ENCODE peak calls at places on chromosomes 12 and 14, in seven cellular contexts. One of them, this sample, is unnamed. For H3K36me3 and H3K9me3, the result is how much of the 10 kb centered on the place peaks cover.

GRCh38 chr12:53058674-53059433 is 9.0 kb downstream of the TNS2 start:
- DNase-seq in heart right ventricle: no peak
- DNase-seq in fibroblast of lung: no peak
- DNase-seq in pancreas: no peak
- DNase-seq in heart left ventricle: peak
- DNase-seq in thyroid gland: no peak
- DNase-seq in HAP-1: no peak
- DNase-seq in this sample: no peak

GRCh38 chr14:54486685-54487084 is 2.1 kb downstream of the GMFB start:
- DNase-seq in heart right ventricle: no peak
- DNase-seq in fibroblast of lung: no peak
- DNase-seq in pancreas: no peak
- DNase-seq in heart left ventricle: no peak
- DNase-seq in thyroid gland: no peak
- DNase-seq in HAP-1: no peak
- DNase-seq in this sample: no peak

GRCh38 chr12:84874125-84874824 is 38.3 kb downstream of the SLC6A15 start:
- DNase-seq in heart right ventricle: no peak
- DNase-seq in fibroblast of lung: peak
- DNase-seq in pancreas: no peak
- DNase-seq in heart left ventricle: no peak
- DNase-seq in thyroid gland: no peak
- DNase-seq in HAP-1: no peak
- DNase-seq in this sample: no peak

GRCh38 chr14:53278602-53279506 is 125.7 kb upstream of the DDHD1 start:
- DNase-seq in heart right ventricle: no peak
- DNase-seq in fibroblast of lung: peak
- DNase-seq in pancreas: no peak
- DNase-seq in heart left ventricle: no peak
- DNase-seq in thyroid gland: no peak
- DNase-seq in HAP-1: no peak
- DNase-seq in this sample: peak

GRCh38 chr12:50772470-50772869 is 8.6 kb downstream of the ATF1 start:
- DNase-seq in heart right ventricle: no peak
- DNase-seq in fibroblast of lung: no peak
- DNase-seq in pancreas: no peak
- DNase-seq in heart left ventricle: no peak
- DNase-seq in thyroid gland: no peak
- DNase-seq in HAP-1: no peak
- DNase-seq in this sample: no peak

GRCh38 chr14:61153914-61154545 is 127.1 kb downstream of the TMEM30B start:
- DNase-seq in heart right ventricle: no peak
- DNase-seq in fibroblast of lung: no peak
- DNase-seq in pancreas: no peak
- DNase-seq in heart left ventricle: no peak
- DNase-seq in thyroid gland: no peak
- DNase-seq in HAP-1: no peak
- DNase-seq in this sample: no peak

GRCh38 chr12:89346741-89347324 is 5.5 kb downstream of the DUSP6 start:
- DNase-seq in heart right ventricle: peak
- DNase-seq in fibroblast of lung: peak
- DNase-seq in pancreas: no peak
- DNase-seq in heart left ventricle: peak
- DNase-seq in thyroid gland: no peak
- DNase-seq in HAP-1: no peak
- DNase-seq in this sample: peak

GRCh38 chr14:92384461-92385133 is 61.6 kb downstream of the SLC24A4 start:
- DNase-seq in heart right ventricle: no peak
- DNase-seq in fibroblast of lung: no peak
- DNase-seq in pancreas: no peak
- DNase-seq in heart left ventricle: no peak
- DNase-seq in thyroid gland: no peak
- DNase-seq in HAP-1: no peak
- DNase-seq in this sample: no peak

GRCh38 chr12:25495336-25496097 is 57.6 kb downstream of the LMNTD1 start:
- DNase-seq in heart right ventricle: no peak
- DNase-seq in fibroblast of lung: peak
- DNase-seq in pancreas: no peak
- DNase-seq in heart left ventricle: no peak
- DNase-seq in thyroid gland: no peak
- DNase-seq in HAP-1: no peak
- DNase-seq in this sample: peak

GRCh38 chr12:11321980-11322379 is 11.7 kb upstream of the PRB4 start:
- DNase-seq in heart right ventricle: no peak
- DNase-seq in fibroblast of lung: no peak
- DNase-seq in pancreas: no peak
- DNase-seq in heart left ventricle: no peak
- DNase-seq in thyroid gland: no peak
- DNase-seq in HAP-1: no peak
- DNase-seq in this sample: no peak

GRCh38 chr12:19771858-19772257 is 332.6 kb downstream of the AEBP2 start:
- DNase-seq in heart right ventricle: no peak
- DNase-seq in fibroblast of lung: peak
- DNase-seq in pancreas: no peak
- DNase-seq in heart left ventricle: no peak
- DNase-seq in thyroid gland: no peak
- DNase-seq in HAP-1: no peak
- DNase-seq in this sample: peak

GRCh38 chr14:85437143-85437542 is 92.8 kb upstream of the FLRT2 start:
- DNase-seq in heart right ventricle: no peak
- DNase-seq in fibroblast of lung: peak
- DNase-seq in pancreas: no peak
- DNase-seq in heart left ventricle: no peak
- DNase-seq in thyroid gland: no peak
- DNase-seq in HAP-1: no peak
- DNase-seq in this sample: peak

GRCh38 chr12:85424581-85425348 is 144.7 kb downstream of the ALX1 start:
- DNase-seq in heart right ventricle: no peak
- DNase-seq in fibroblast of lung: peak
- DNase-seq in pancreas: no peak
- DNase-seq in heart left ventricle: no peak
- DNase-seq in thyroid gland: peak
- DNase-seq in HAP-1: peak
- DNase-seq in this sample: peak

GRCh38 chr12:129202109-129202814 is 349.0 kb downstream of the GLT1D1 start:
- DNase-seq in heart right ventricle: no peak
- DNase-seq in fibroblast of lung: peak
- DNase-seq in pancreas: no peak
- DNase-seq in heart left ventricle: no peak
- DNase-seq in thyroid gland: no peak
- DNase-seq in HAP-1: no peak
- DNase-seq in this sample: no peak

GRCh38 chr14:65961004-65961403 is 525.2 kb upstream of the CCDC196 start:
- DNase-seq in heart right ventricle: peak
- DNase-seq in fibroblast of lung: peak
- DNase-seq in pancreas: peak
- DNase-seq in heart left ventricle: peak
- DNase-seq in thyroid gland: peak
- DNase-seq in HAP-1: peak
- DNase-seq in this sample: peak

GRCh38 chr14:65962952-65963351 is 523.2 kb upstream of the CCDC196 start:
- DNase-seq in heart right ventricle: no peak
- DNase-seq in fibroblast of lung: no peak
- DNase-seq in pancreas: no peak
- DNase-seq in heart left ventricle: no peak
- DNase-seq in thyroid gland: no peak
- DNase-seq in HAP-1: no peak
- DNase-seq in this sample: no peak

DNA sequence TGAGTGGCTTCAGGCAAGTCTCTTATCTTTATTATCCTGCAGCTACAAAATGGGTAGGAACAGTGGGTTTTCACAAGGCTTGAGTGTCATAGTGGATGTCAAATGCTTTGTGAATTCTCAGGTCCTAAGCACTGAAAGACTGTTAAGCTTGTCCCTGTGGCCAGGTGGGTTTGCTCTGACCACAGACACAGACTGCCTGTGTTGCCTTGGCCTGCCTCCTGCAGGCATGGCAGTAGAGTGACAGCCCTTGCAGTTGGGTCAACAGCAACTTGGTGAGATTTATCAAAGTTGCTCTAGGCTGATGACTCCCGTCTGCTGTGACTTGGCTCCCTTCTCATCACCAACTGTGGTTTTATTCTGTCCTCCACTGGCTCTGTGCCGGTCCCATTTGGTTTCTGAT is 520.0 kb upstream of the CCDC196 start:
- DNase-seq in heart right ventricle: no peak
- DNase-seq in fibroblast of lung: no peak
- DNase-seq in pancreas: no peak
- DNase-seq in heart left ventricle: no peak
- DNase-seq in thyroid gland: no peak
- DNase-seq in HAP-1: no peak
- DNase-seq in this sample: no peak
- H3K4me3 ChIP-seq in heart right ventricle: no peak
- H3K4me3 ChIP-seq in fibroblast of lung: no peak
- H3K4me3 ChIP-seq in pancreas: no peak
- H3K4me3 ChIP-seq in heart left ventricle: no peak
- H3K4me3 ChIP-seq in thyroid gland: no peak
- H3K4me3 ChIP-seq in HAP-1: no peak
- H3K4me3 ChIP-seq in this sample: no peak

GRCh38 chr12:119828300-119828699 is 48.8 kb downstream of the CIT start:
- DNase-seq in heart right ventricle: no peak
- DNase-seq in fibroblast of lung: no peak
- DNase-seq in pancreas: no peak
- DNase-seq in heart left ventricle: no peak
- DNase-seq in thyroid gland: no peak
- DNase-seq in HAP-1: no peak
- DNase-seq in this sample: no peak
- H3K36me3 ChIP-seq in heart right ventricle: under half
- H3K36me3 ChIP-seq in fibroblast of lung: under half
- H3K36me3 ChIP-seq in pancreas: under half
- H3K36me3 ChIP-seq in heart left ventricle: under half
- H3K36me3 ChIP-seq in thyroid gland: under half
- H3K36me3 ChIP-seq in HAP-1: under half
- H3K36me3 ChIP-seq in this sample: under half

GRCh38 chr12:94353130-94353529 is 106.5 kb downstream of the CEP83 start:
- DNase-seq in heart right ventricle: no peak
- DNase-seq in fibroblast of lung: no peak
- DNase-seq in pancreas: no peak
- DNase-seq in heart left ventricle: no peak
- DNase-seq in thyroid gland: no peak
- DNase-seq in HAP-1: no peak
- DNase-seq in this sample: no peak
- H3K9me3 ChIP-seq in heart right ventricle: under half
- H3K9me3 ChIP-seq in fibroblast of lung: under half
- H3K9me3 ChIP-seq in pancreas: under half
- H3K9me3 ChIP-seq in heart left ventricle: half or more
- H3K9me3 ChIP-seq in thyroid gland: under half
- H3K9me3 ChIP-seq in HAP-1: under half
- H3K9me3 ChIP-seq in this sample: under half

DNA sequence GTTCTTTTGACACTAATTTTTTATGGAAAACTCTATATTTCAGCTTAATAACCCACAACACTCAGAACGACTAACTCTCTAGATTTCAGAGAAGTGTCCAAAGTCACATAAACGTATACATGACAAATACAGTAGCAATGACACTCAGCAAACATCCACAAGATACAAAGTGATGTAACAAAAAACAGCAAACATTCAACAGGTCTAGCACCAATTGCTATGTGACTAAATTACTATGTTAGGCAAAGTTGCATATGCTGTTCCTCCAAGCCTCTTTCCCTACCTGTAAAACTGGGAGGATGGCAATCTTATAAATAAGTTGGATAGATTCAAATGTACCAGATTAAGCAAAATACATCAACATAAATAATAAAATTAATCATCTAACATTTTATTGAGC is 1.7 kb downstream of the RECQL start:
- DNase-seq in heart right ventricle: no peak
- DNase-seq in fibroblast of lung: no peak
- DNase-seq in pancreas: no peak
- DNase-seq in heart left ventricle: no peak
- DNase-seq in thyroid gland: no peak
- DNase-seq in HAP-1: no peak
- DNase-seq in this sample: no peak
- H3K4me3 ChIP-seq in heart right ventricle: peak
- H3K4me3 ChIP-seq in fibroblast of lung: peak
- H3K4me3 ChIP-seq in pancreas: no peak
- H3K4me3 ChIP-seq in heart left ventricle: peak
- H3K4me3 ChIP-seq in thyroid gland: no peak
- H3K4me3 ChIP-seq in HAP-1: peak
- H3K4me3 ChIP-seq in this sample: peak

DNA sequence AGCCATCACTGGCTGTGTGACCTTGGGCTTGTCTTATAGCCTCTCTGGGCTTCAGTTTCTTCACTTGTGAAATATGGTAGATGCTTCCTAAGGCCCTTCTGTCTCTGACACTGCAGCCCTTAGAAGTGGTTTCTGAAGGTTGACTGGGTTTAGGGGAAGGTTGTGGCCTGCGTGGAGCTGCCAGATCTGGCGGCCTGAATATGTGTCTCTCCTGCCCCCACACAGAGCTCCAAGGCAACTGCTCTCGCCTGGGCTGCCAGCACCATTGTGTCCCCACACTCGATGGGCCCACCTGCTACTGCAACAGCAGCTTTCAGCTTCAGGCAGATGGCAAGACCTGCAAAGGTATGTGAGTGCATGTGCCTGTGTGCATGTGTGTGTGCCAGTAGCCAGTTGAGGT is 4.0 kb downstream of the LRP1-AS start:
- DNase-seq in heart right ventricle: no peak
- DNase-seq in fibroblast of lung: no peak
- DNase-seq in pancreas: no peak
- DNase-seq in heart left ventricle: no peak
- DNase-seq in thyroid gland: no peak
- DNase-seq in HAP-1: no peak
- DNase-seq in this sample: no peak
- H3K36me3 ChIP-seq in heart right ventricle: under half
- H3K36me3 ChIP-seq in fibroblast of lung: half or more
- H3K36me3 ChIP-seq in pancreas: under half
- H3K36me3 ChIP-seq in heart left ventricle: under half
- H3K36me3 ChIP-seq in thyroid gland: under half
- H3K36me3 ChIP-seq in HAP-1: under half
- H3K36me3 ChIP-seq in this sample: half or more

This sample was measured in MG63.